ENCODE peak calls at places on chromosomes 11 and 22, in four cellular contexts. X, V, K and A are unnamed samples.

GRCh38 chr11:125457814-125458343 is 38.2 kb downstream of the FEZ1 start:
- DNase-seq in X (peak; percentile 41), V (peak; percentile 30), K (peak; percentile 76), A (no peak)

GRCh38 chr11:46970913-46971625 is 34.5 kb downstream of the CSTPP1 start:
- DNase-seq in X (no peak), V (no peak), K (no peak), A (no peak)

GRCh38 chr11:15197696-15198095 is 83.0 kb downstream of the INSC start:
- DNase-seq in X (no peak), V (no peak), K (no peak), A (no peak)

GRCh38 chr11:72244317-72245231 is 598 bp upstream of the PHOX2A start:
- DNase-seq in X (no peak), V (no peak), K (no peak), A (no peak)

GRCh38 chr11:118672865-118673264 is 6.6 kb downstream of the TREH start:
- DNase-seq in X (no peak), V (no peak), K (no peak), A (no peak)

GRCh38 chr22:30192427-30192826 is 54.1 kb downstream of the LIF start:
- DNase-seq in X (peak; percentile 54), V (no peak), K (no peak), A (no peak)

GRCh38 chr22:45673482-45674175 is 2.0 kb downstream of the ATXN10 start:
- DNase-seq in X (no peak), V (no peak), K (no peak), A (no peak)

GRCh38 chr11:83813296-83813695 is 527.1 kb upstream of the CCDC90B start:
- DNase-seq in X (no peak), V (no peak), K (no peak), A (no peak)

GRCh38 chr11:17209939-17210245 is 2.1 kb upstream of the PIK3C2A start:
- DNase-seq in X (no peak), V (no peak), K (no peak), A (no peak)

GRCh38 chr11:7672960-7673723 is at the start of gene CYB5R2:
- DNase-seq in X (peak; percentile 38), V (peak; percentile 57), K (peak; percentile 16), A (peak; percentile 59)

GRCh38 chr11:17766590-17766989 is 32.0 kb downstream of the KCNC1 start:
- DNase-seq in X (no peak), V (no peak), K (no peak), A (no peak)

GRCh38 chr11:8604078-8604723 is 10.2 kb upstream of the STK33 start:
- DNase-seq in X (peak; percentile 99), V (peak; percentile 46), K (no peak), A (peak; percentile 51)

GRCh38 chr11:9765320-9766101 is 101.6 kb downstream of the SWAP70 start:
- DNase-seq in X (peak; percentile 48), V (peak; percentile 37), K (no peak), A (no peak)

GRCh38 chr22:29184886-29185575 is 20.7 kb upstream of the EMID1 start:
- DNase-seq in X (no peak), V (no peak), K (no peak), A (no peak)

GRCh38 chr11:117986981-117987495 is 844 bp downstream of the IL10RA start:
- DNase-seq in X (peak; percentile 25), V (no peak), K (no peak), A (no peak)

GRCh38 chr11:70360211-70360610 is 38.1 kb upstream of the CTTN start:
- DNase-seq in X (no peak), V (no peak), K (no peak), A (no peak)

GRCh38 chr22:19940536-19941364 is 822 bp upstream of the COMT start:
- DNase-seq in X (no peak), V (no peak), K (no peak), A (no peak)

GRCh38 chr11:111934301-111934700 is 2.8 kb upstream of the DIXDC1 start:
- DNase-seq in X (no peak), V (no peak), K (no peak), A (no peak)